ENCODE peak calls at places on chromosome 18, in five cellular contexts. Q, C, V, O and F are unnamed samples.

GRCh38 chr18:35441857-35442595 is 55.7 kb downstream of the INO80C start:
- DNase-seq in V (no peak), C (no peak), O (no peak), Q (no peak), F (no peak)

GRCh38 chr18:70154591-70155194 is 50.8 kb downstream of the RTTN start:
- DNase-seq in V (peak), O (no peak), Q (no peak), C (no peak), F (no peak)

GRCh38 chr18:10045296-10045891 is 131.6 kb downstream of the VAPA start:
- DNase-seq in Q (peak), V (no peak), C (no peak), O (no peak), F (no peak)

GRCh38 chr18:55300469-55301195 is 287.4 kb downstream of the TCF4 start:
- DNase-seq in Q (no peak), O (peak), C (no peak), V (no peak), F (no peak)

GRCh38 chr18:22525313-22525712 is 107.6 kb upstream of the CTAGE1 start:
- DNase-seq in O (no peak), Q (no peak), C (no peak), V (no peak), F (no peak)

GRCh38 chr18:49531678-49532153 is 30.1 kb upstream of the LIPG start:
- DNase-seq in C (no peak), O (no peak), Q (no peak), V (no peak), F (no peak)

GRCh38 chr18:54223568-54224241 is 764 bp downstream of the MBD2 start:
- DNase-seq in V (peak), C (peak), O (peak), Q (peak), F (peak)

GRCh38 chr18:79943608-79944125 is 7.8 kb downstream of the SLC66A2 start:
- DNase-seq in Q (no peak), O (no peak), V (no peak), C (no peak), F (no peak)

GRCh38 chr18:58266291-58266690 is 222.3 kb downstream of the NEDD4L start:
- DNase-seq in O (no peak), Q (no peak), V (no peak), C (no peak), F (no peak)

GRCh38 chr18:10928971-10929373 is 220.4 kb downstream of the PIEZO2 start:
- DNase-seq in V (peak), Q (no peak), C (peak), O (no peak), F (no peak)

GRCh38 chr18:5937795-5938194 is 42.5 kb upstream of the TMEM200C start:
- DNase-seq in C (no peak), V (no peak), O (no peak), Q (no peak), F (no peak)

GRCh38 chr18:58590231-58590630 is 38.7 kb downstream of the ALPK2 start:
- DNase-seq in V (peak), O (no peak), Q (no peak), C (no peak), F (no peak)

GRCh38 chr18:76524900-76525698 is 30.1 kb upstream of the ZNF516 start:
- DNase-seq in V (no peak), C (no peak), Q (peak), O (peak), F (no peak)

GRCh38 chr18:68699043-68699442 is 15.9 kb downstream of the TMX3 start:
- DNase-seq in Q (no peak), V (no peak), C (no peak), O (no peak), F (no peak)

GRCh38 chr18:2515908-2516625 is 55.2 kb downstream of the METTL4 start:
- DNase-seq in Q (no peak), C (peak), O (no peak), V (peak), F (peak)

GRCh38 chr18:45456076-45457066 is 158.9 kb upstream of the SLC14A2 start:
- DNase-seq in O (peak), V (no peak), Q (no peak), C (no peak), F (peak)

GRCh38 chr18:10149768-10150556 is 236.1 kb downstream of the VAPA start:
- DNase-seq in C (no peak), O (no peak), Q (no peak), V (no peak), F (no peak)

GRCh38 chr18:70295633-70296188 is 6.9 kb downstream of the SOCS6 start:
- DNase-seq in V (no peak), Q (no peak), C (no peak), O (no peak), F (no peak)

GRCh38 chr18:55275042-55275897 is 312.7 kb downstream of the TCF4 start:
- DNase-seq in O (no peak), V (peak), C (no peak), Q (no peak), F (no peak)

GRCh38 chr18:66005831-66006588 is 255.2 kb downstream of the CDH7 start:
- DNase-seq in V (no peak), O (no peak), Q (no peak), C (no peak), F (no peak)

GRCh38 chr18:79942786-79943607 is 8.5 kb downstream of the SLC66A2 start:
- DNase-seq in Q (no peak), C (no peak), O (no peak), V (no peak), F (no peak)

GRCh38 chr18:8841781-8842485 is 136.6 kb downstream of the MTCL1 start:
- DNase-seq in O (no peak), C (no peak), Q (no peak), V (no peak), F (no peak)

GRCh38 chr18:3044931-3045698 is 32.2 kb upstream of the LPIN2 start:
- DNase-seq in C (no peak), Q (peak), O (peak), V (no peak), F (no peak)

GRCh38 chr18:36899289-36899688 is 70.4 kb downstream of the KIAA1328 start:
- DNase-seq in C (no peak), O (no peak), Q (no peak), V (no peak), F (no peak)

GRCh38 chr18:7605705-7606104 is 38.6 kb downstream of the PTPRM start:
- DNase-seq in C (no peak), O (no peak), Q (no peak), V (no peak), F (no peak)

GRCh38 chr18:48514786-48515185 is 24.0 kb upstream of the CTIF start:
- DNase-seq in V (no peak), Q (peak), O (no peak), C (no peak), F (no peak)

GRCh38 chr18:61754039-61754583 is 138.7 kb downstream of the RNF152 start:
- DNase-seq in V (no peak), Q (no peak), O (no peak), C (no peak), F (no peak)

GRCh38 chr18:46069524-46069923 is 2.5 kb downstream of the PSTPIP2 start:
- DNase-seq in C (no peak), Q (no peak), O (no peak), V (no peak), F (no peak)

GRCh38 chr18:30582078-30582477 is 460.5 kb downstream of the DSC3 start:
- DNase-seq in O (no peak), Q (no peak), V (no peak), C (no peak), F (no peak)

GRCh38 chr18:3441290-3441689 is 8.7 kb upstream of the TGIF1 start:
- DNase-seq in Q (peak), C (no peak), V (no peak), O (no peak), F (no peak)